ENCODE peak calls at places on chromosome 12, in seven cellular contexts. One of them, this sample, is unnamed.

GRCh38 chr12:94145231-94145979 is 3.0 kb upstream of the PLXNC1 start:
- DNase-seq in HTR-8/SVneo: peak; percentile 45
- DNase-seq in EL: peak; percentile 64
- DNase-seq in kidney epithelial cell: no peak
- DNase-seq in ELR: peak; percentile 71
- DNase-seq in T-cell: no peak
- DNase-seq in GM10248: no peak
- DNase-seq in this sample: no peak

GRCh38 chr12:125247477-125247876 is 182.2 kb downstream of the AACS start:
- DNase-seq in HTR-8/SVneo: no peak
- DNase-seq in kidney epithelial cell: no peak
- DNase-seq in GM10248: no peak
- DNase-seq in T-cell: no peak
- DNase-seq in ELR: no peak
- DNase-seq in EL: no peak
- DNase-seq in this sample: no peak

GRCh38 chr12:68939500-68939899 is 6.5 kb upstream of the CPM start:
- DNase-seq in GM10248: no peak
- DNase-seq in ELR: no peak
- DNase-seq in HTR-8/SVneo: no peak
- DNase-seq in EL: no peak
- DNase-seq in kidney epithelial cell: no peak
- DNase-seq in T-cell: no peak
- DNase-seq in this sample: no peak

GRCh38 chr12:92796650-92797049 is 93.9 kb downstream of the PLEKHG7 start:
- DNase-seq in EL: peak; percentile 4
- DNase-seq in T-cell: no peak
- DNase-seq in GM10248: no peak
- DNase-seq in HTR-8/SVneo: no peak
- DNase-seq in kidney epithelial cell: no peak
- DNase-seq in ELR: peak; percentile 58
- DNase-seq in this sample: peak; percentile 4

GRCh38 chr12:84913151-84913550 is 552 bp upstream of the SLC6A15 start:
- DNase-seq in HTR-8/SVneo: no peak
- DNase-seq in GM10248: no peak
- DNase-seq in EL: no peak
- DNase-seq in ELR: peak; percentile 54
- DNase-seq in T-cell: no peak
- DNase-seq in kidney epithelial cell: no peak
- DNase-seq in this sample: no peak

GRCh38 chr12:123951467-123951866 is 21.2 kb downstream of the CCDC92 start:
- DNase-seq in EL: no peak
- DNase-seq in T-cell: no peak
- DNase-seq in GM10248: no peak
- DNase-seq in kidney epithelial cell: no peak
- DNase-seq in HTR-8/SVneo: no peak
- DNase-seq in ELR: no peak
- DNase-seq in this sample: no peak

GRCh38 chr12:98594050-98594853 is 766 bp downstream of the SLC25A3 start:
- DNase-seq in GM10248: no peak
- DNase-seq in kidney epithelial cell: no peak
- DNase-seq in EL: peak; percentile 21
- DNase-seq in ELR: peak; percentile 53
- DNase-seq in HTR-8/SVneo: no peak
- DNase-seq in T-cell: no peak
- DNase-seq in this sample: no peak

GRCh38 chr12:96350982-96351381 is 49.3 kb downstream of the CDK17 start:
- DNase-seq in kidney epithelial cell: no peak
- DNase-seq in GM10248: no peak
- DNase-seq in EL: no peak
- DNase-seq in ELR: peak; percentile 34
- DNase-seq in T-cell: no peak
- DNase-seq in HTR-8/SVneo: no peak
- DNase-seq in this sample: no peak

GRCh38 chr12:29519585-29520182 is 22.2 kb upstream of the OVCH1 start:
- DNase-seq in EL: peak; percentile 39
- DNase-seq in HTR-8/SVneo: peak; percentile 2
- DNase-seq in ELR: peak; percentile 42
- DNase-seq in kidney epithelial cell: no peak
- DNase-seq in T-cell: no peak
- DNase-seq in GM10248: peak; percentile 21
- DNase-seq in this sample: no peak

GRCh38 chr12:87304406-87304805 is 724.8 kb downstream of the C12orf50 start:
- DNase-seq in GM10248: no peak
- DNase-seq in kidney epithelial cell: no peak
- DNase-seq in ELR: no peak
- DNase-seq in EL: no peak
- DNase-seq in T-cell: no peak
- DNase-seq in HTR-8/SVneo: no peak
- DNase-seq in this sample: no peak

GRCh38 chr12:124750787-124751471 is 112.7 kb downstream of the SCARB1 start:
- DNase-seq in GM10248: no peak
- DNase-seq in EL: no peak
- DNase-seq in T-cell: no peak
- DNase-seq in HTR-8/SVneo: no peak
- DNase-seq in ELR: peak; percentile 45
- DNase-seq in kidney epithelial cell: no peak
- DNase-seq in this sample: no peak

GRCh38 chr12:80868576-80868975 is 69.2 kb downstream of the LIN7A start:
- DNase-seq in EL: no peak
- DNase-seq in ELR: no peak
- DNase-seq in T-cell: no peak
- DNase-seq in HTR-8/SVneo: no peak
- DNase-seq in kidney epithelial cell: no peak
- DNase-seq in GM10248: no peak
- DNase-seq in this sample: no peak

GRCh38 chr12:125201940-125202339 is 136.7 kb downstream of the AACS start:
- DNase-seq in kidney epithelial cell: no peak
- DNase-seq in EL: no peak
- DNase-seq in ELR: no peak
- DNase-seq in T-cell: no peak
- DNase-seq in GM10248: no peak
- DNase-seq in HTR-8/SVneo: no peak
- DNase-seq in this sample: no peak

GRCh38 chr12:51409846-51410245 is 14.8 kb upstream of the SLC4A8 start:
- DNase-seq in T-cell: no peak
- DNase-seq in kidney epithelial cell: no peak
- DNase-seq in ELR: no peak
- DNase-seq in EL: no peak
- DNase-seq in GM10248: no peak
- DNase-seq in HTR-8/SVneo: no peak
- DNase-seq in this sample: no peak

This sample was measured in H54.